ENCODE peak calls at places on chromosomes 2 and 18, in seven cellular contexts. Q is foreskin fibroblast; P is Jurkat, Clone E6-1; E is NB4; V is lung; R is H7; L is SK-N-SH. U is an unnamed sample.

GRCh38 chr2:72674982-72675915 is 150.6 kb downstream of the EXOC6B start:
- DNase-seq in V (no peak), L (no peak), E (no peak), P (no peak), Q (no peak), R (no peak), U (no peak)

GRCh38 chr2:234939576-234939975 is 12.2 kb upstream of the SH3BP4 start:
- DNase-seq in P (no peak), R (no peak), E (no peak), V (no peak), L (no peak), Q (no peak), U (no peak)

GRCh38 chr2:124877065-124877671 is 852.1 kb downstream of the CNTNAP5 start:
- DNase-seq in V (no peak), Q (no peak), P (no peak), E (no peak), R (no peak), L (no peak), U (peak; percentile 29)

GRCh38 chr2:230974096-230974913 is 21.6 kb upstream of the SPATA3 start:
- DNase-seq in P (peak; percentile 44), L (no peak), Q (peak; percentile 40), R (no peak), V (no peak), E (peak; percentile 85), U (peak; percentile 25)

GRCh38 chr2:122635649-122636496 is 880.4 kb downstream of the TSN start:
- DNase-seq in V (no peak), E (no peak), R (no peak), Q (peak; percentile 10), L (no peak), P (peak; percentile 20), U (peak; percentile 57)

GRCh38 chr2:195659114-195659513 is 2.1 kb downstream of the SLC39A10 start:
- DNase-seq in Q (no peak), V (no peak), E (peak; percentile 81), P (peak; percentile 55), R (no peak), L (no peak), U (no peak)

GRCh38 chr2:82993631-82994030 is 1465.4 kb downstream of the SUCLG1 start:
- DNase-seq in Q (no peak), R (no peak), V (no peak), L (no peak), E (no peak), P (no peak), U (peak; percentile 96)

GRCh38 chr18:58180738-58181353 is 136.8 kb downstream of the NEDD4L start:
- DNase-seq in E (peak; percentile 38), P (peak; percentile 33), R (peak; percentile 81), L (peak; percentile 65), V (no peak), Q (peak; percentile 75), U (peak; percentile 72)

GRCh38 chr2:214611015-214611414 is 198.5 kb downstream of the BARD1 start:
- DNase-seq in P (no peak), R (no peak), L (no peak), V (no peak), E (no peak), Q (no peak), U (no peak)

GRCh38 chr2:51969349-51969748 is 937.4 kb upstream of the NRXN1 start:
- DNase-seq in P (no peak), E (no peak), Q (no peak), R (no peak), V (no peak), L (no peak), U (no peak)

GRCh38 chr2:239835056-239835455 is 190.1 kb downstream of the NDUFA10 start:
- DNase-seq in E (no peak), Q (no peak), R (peak; percentile 12), L (peak; percentile 1), V (no peak), P (no peak), U (no peak)

GRCh38 chr18:61322265-61322873 is 10.9 kb upstream of the CDH20 start:
- DNase-seq in V (no peak), E (peak; percentile 58), R (peak; percentile 78), Q (peak; percentile 84), L (peak; percentile 62), P (peak; percentile 37), U (peak; percentile 66)

GRCh38 chr2:218745559-218746469 is 35.2 kb downstream of the TTLL4 start:
- DNase-seq in V (no peak), L (no peak), Q (peak; percentile 79), E (no peak), P (no peak), R (no peak), U (peak; percentile 22)

GRCh38 chr2:197973772-197974171 is 169.4 kb downstream of the PLCL1 start:
- DNase-seq in P (no peak), V (no peak), Q (peak; percentile 22), R (no peak), L (no peak), E (no peak), U (no peak)

GRCh38 chr2:197972587-197972986 is 168.2 kb downstream of the PLCL1 start:
- DNase-seq in P (no peak), R (no peak), Q (no peak), V (no peak), L (no peak), E (no peak), U (no peak)

GRCh38 chr2:197972017-197972416 is 167.6 kb downstream of the PLCL1 start:
- DNase-seq in L (no peak), E (no peak), Q (peak; percentile 93), R (no peak), P (no peak), V (peak; percentile 30), U (peak; percentile 29)

GRCh38 chr2:197978971-197979370 is 174.6 kb downstream of the PLCL1 start:
- DNase-seq in Q (no peak), L (no peak), V (no peak), E (no peak), P (no peak), R (no peak), U (no peak)

GRCh38 chr2:197975956-197976519 is 171.6 kb downstream of the PLCL1 start:
- DNase-seq in R (no peak), L (no peak), Q (no peak), E (no peak), P (no peak), V (no peak), U (no peak)
- H3K4me3 ChIP-seq in R (no peak overlapping the region), L (no peak overlapping the region), Q (no peak overlapping the region), E (no peak overlapping the region), P (no peak overlapping the region), V (no peak overlapping the region), U (no peak overlapping the region)

GRCh38 chr2:120729410-120730052 is 6.1 kb upstream of the GLI2 start:
- DNase-seq in Q (peak; percentile 90), E (no peak), L (no peak), P (no peak), V (no peak), R (peak; percentile 4), U (peak; percentile 78)
- H3K4me3 ChIP-seq in Q (no peak overlapping the region), E (no peak overlapping the region), L (no peak overlapping the region), P (no peak overlapping the region), V (no peak overlapping the region), R (no peak overlapping the region), U (no peak overlapping the region)

GRCh38 chr2:148876589-148877402 is 1.8 kb downstream of the KIF5C start:
- DNase-seq in L (peak; percentile 79), Q (peak; percentile 9), V (no peak), P (no peak), E (no peak), R (peak; percentile 91), U (peak; percentile 39)
- H3K4me3 ChIP-seq in L (peak overlapping the region; percentile 59), Q (no peak overlapping the region), V (no peak overlapping the region), P (no peak overlapping the region), E (no peak overlapping the region), R (peak overlapping the region; percentile 75), U (peak overlapping the region; percentile 64)

GRCh38 chr2:103427567-103427966 is 665.7 kb downstream of the TMEM182 start:
- DNase-seq in L (no peak), Q (no peak), R (no peak), E (no peak), P (no peak), V (no peak), U (no peak)
- H3K4me3 ChIP-seq in L (no peak overlapping the region), Q (no peak overlapping the region), R (no peak overlapping the region), E (no peak overlapping the region), P (no peak overlapping the region), V (no peak overlapping the region), U (no peak overlapping the region)

GRCh38 chr2:241564596-241565411 is 6.3 kb downstream of the BOK start:
- DNase-seq in L (no peak), P (no peak), R (peak; percentile 68), V (no peak), E (peak; percentile 47), Q (no peak), U (no peak)
- H3K4me3 ChIP-seq in L (no peak overlapping the region), P (no peak overlapping the region), R (no peak overlapping the region), V (no peak overlapping the region), E (no peak overlapping the region), Q (no peak overlapping the region), U (no peak overlapping the region)